ENCODE peak calls at places on chromosomes 4 and X, in eight cellular contexts. One of them, this sample, is unnamed.

GRCh38 chr4:164753873-164754488 is at the start of gene SMIM31:
- DNase-seq in activated T-cell treated with anti-CD3 and anti-CD28 coated beads, Interleukin-2, amount 50 U/mL, for 72 hours: no peak
- DNase-seq in EL: no peak
- DNase-seq in sciatic nerve: no peak
- DNase-seq in small intestine: peak; percentile 97
- DNase-seq in A172: no peak
- DNase-seq in ACHN: no peak
- DNase-seq in activated CD4-positive, alpha-beta T cell treated with anti-CD3 and anti-CD28 coated beads for 48 hours: no peak
- DNase-seq in this sample: no peak

GRCh38 chr4:186622788-186623464 is 67.6 kb upstream of the MTNR1A start:
- DNase-seq in sciatic nerve: no peak
- DNase-seq in ACHN: peak; percentile 21
- DNase-seq in EL: peak; percentile 80
- DNase-seq in small intestine: no peak
- DNase-seq in activated T-cell treated with anti-CD3 and anti-CD28 coated beads, Interleukin-2, amount 50 U/mL, for 72 hours: no peak
- DNase-seq in A172: peak; percentile 76
- DNase-seq in activated CD4-positive, alpha-beta T cell treated with anti-CD3 and anti-CD28 coated beads for 48 hours: no peak
- DNase-seq in this sample: no peak

GRCh38 chr4:184383497-184384055 is 90.8 kb downstream of the IRF2 start:
- DNase-seq in activated T-cell treated with anti-CD3 and anti-CD28 coated beads, Interleukin-2, amount 50 U/mL, for 72 hours: no peak
- DNase-seq in A172: peak; percentile 93
- DNase-seq in small intestine: peak; percentile 91
- DNase-seq in sciatic nerve: no peak
- DNase-seq in EL: peak; percentile 96
- DNase-seq in ACHN: peak; percentile 88
- DNase-seq in activated CD4-positive, alpha-beta T cell treated with anti-CD3 and anti-CD28 coated beads for 48 hours: no peak
- DNase-seq in this sample: peak; percentile 76

GRCh38 chr4:8534129-8534528 is 46.1 kb upstream of the GPR78 start:
- DNase-seq in ACHN: peak; percentile 11
- DNase-seq in A172: peak; percentile 79
- DNase-seq in sciatic nerve: no peak
- DNase-seq in small intestine: peak; percentile 56
- DNase-seq in EL: peak; percentile 41
- DNase-seq in activated T-cell treated with anti-CD3 and anti-CD28 coated beads, Interleukin-2, amount 50 U/mL, for 72 hours: no peak
- DNase-seq in activated CD4-positive, alpha-beta T cell treated with anti-CD3 and anti-CD28 coated beads for 48 hours: no peak
- DNase-seq in this sample: no peak

GRCh38 chr4:109562457-109563237 is 2.6 kb downstream of the MCUB start:
- DNase-seq in ACHN: no peak
- DNase-seq in sciatic nerve: no peak
- DNase-seq in activated T-cell treated with anti-CD3 and anti-CD28 coated beads, Interleukin-2, amount 50 U/mL, for 72 hours: peak; percentile 55
- DNase-seq in EL: no peak
- DNase-seq in small intestine: no peak
- DNase-seq in A172: no peak
- DNase-seq in activated CD4-positive, alpha-beta T cell treated with anti-CD3 and anti-CD28 coated beads for 48 hours: peak; percentile 36
- DNase-seq in this sample: no peak

GRCh38 chr4:25925486-25926201 is 11.6 kb downstream of the SMIM20 start:
- DNase-seq in EL: peak; percentile 23
- DNase-seq in sciatic nerve: no peak
- DNase-seq in ACHN: peak; percentile 33
- DNase-seq in activated CD4-positive, alpha-beta T cell treated with anti-CD3 and anti-CD28 coated beads for 48 hours: peak; percentile 58
- DNase-seq in small intestine: peak; percentile 79
- DNase-seq in activated T-cell treated with anti-CD3 and anti-CD28 coated beads, Interleukin-2, amount 50 U/mL, for 72 hours: peak; percentile 34
- DNase-seq in A172: no peak
- DNase-seq in this sample: no peak

GRCh38 chrX:150202641-150203248 is 160.4 kb upstream of the MAMLD1 start:
- DNase-seq in ACHN: no peak
- DNase-seq in EL: peak; percentile 56
- DNase-seq in A172: no peak
- DNase-seq in small intestine: no peak
- DNase-seq in activated CD4-positive, alpha-beta T cell treated with anti-CD3 and anti-CD28 coated beads for 48 hours: no peak
- DNase-seq in sciatic nerve: no peak
- DNase-seq in activated T-cell treated with anti-CD3 and anti-CD28 coated beads, Interleukin-2, amount 50 U/mL, for 72 hours: no peak
- DNase-seq in this sample: no peak

GRCh38 chr4:112860731-112861377 is 188.6 kb upstream of the ANK2 start:
- DNase-seq in ACHN: no peak
- DNase-seq in activated CD4-positive, alpha-beta T cell treated with anti-CD3 and anti-CD28 coated beads for 48 hours: no peak
- DNase-seq in A172: no peak
- DNase-seq in small intestine: no peak
- DNase-seq in activated T-cell treated with anti-CD3 and anti-CD28 coated beads, Interleukin-2, amount 50 U/mL, for 72 hours: no peak
- DNase-seq in sciatic nerve: no peak
- DNase-seq in EL: no peak
- DNase-seq in this sample: no peak

GRCh38 chr4:38752393-38752961 is 30.3 kb downstream of the TLR10 start:
- DNase-seq in activated T-cell treated with anti-CD3 and anti-CD28 coated beads, Interleukin-2, amount 50 U/mL, for 72 hours: no peak
- DNase-seq in EL: peak; percentile 54
- DNase-seq in sciatic nerve: no peak
- DNase-seq in A172: peak; percentile 28
- DNase-seq in small intestine: no peak
- DNase-seq in ACHN: peak; percentile 42
- DNase-seq in activated CD4-positive, alpha-beta T cell treated with anti-CD3 and anti-CD28 coated beads for 48 hours: no peak
- DNase-seq in this sample: peak; percentile 12

GRCh38 chr4:144589512-144589911 is 56.4 kb upstream of the HHIP start:
- DNase-seq in A172: no peak
- DNase-seq in ACHN: no peak
- DNase-seq in small intestine: no peak
- DNase-seq in sciatic nerve: no peak
- DNase-seq in activated T-cell treated with anti-CD3 and anti-CD28 coated beads, Interleukin-2, amount 50 U/mL, for 72 hours: no peak
- DNase-seq in EL: no peak
- DNase-seq in activated CD4-positive, alpha-beta T cell treated with anti-CD3 and anti-CD28 coated beads for 48 hours: no peak
- DNase-seq in this sample: no peak

GRCh38 chr4:101155368-101155767 is 192.0 kb downstream of the PPP3CA start:
- DNase-seq in A172: peak; percentile 38
- DNase-seq in sciatic nerve: no peak
- DNase-seq in small intestine: no peak
- DNase-seq in EL: peak; percentile 81
- DNase-seq in activated CD4-positive, alpha-beta T cell treated with anti-CD3 and anti-CD28 coated beads for 48 hours: no peak
- DNase-seq in activated T-cell treated with anti-CD3 and anti-CD28 coated beads, Interleukin-2, amount 50 U/mL, for 72 hours: no peak
- DNase-seq in ACHN: peak; percentile 22
- DNase-seq in this sample: no peak

GRCh38 chr4:145808021-145808650 is 128.2 kb downstream of the C4orf51 start:
- DNase-seq in ACHN: peak; percentile 86
- DNase-seq in small intestine: peak; percentile 19
- DNase-seq in activated CD4-positive, alpha-beta T cell treated with anti-CD3 and anti-CD28 coated beads for 48 hours: peak; percentile 57
- DNase-seq in activated T-cell treated with anti-CD3 and anti-CD28 coated beads, Interleukin-2, amount 50 U/mL, for 72 hours: peak; percentile 70
- DNase-seq in EL: peak; percentile 94
- DNase-seq in sciatic nerve: no peak
- DNase-seq in A172: peak; percentile 98
- DNase-seq in this sample: peak; percentile 88

GRCh38 chr4:140260227-140260626 is 106.2 kb upstream of the MAML3 start:
- DNase-seq in activated CD4-positive, alpha-beta T cell treated with anti-CD3 and anti-CD28 coated beads for 48 hours: no peak
- DNase-seq in A172: peak; percentile 69
- DNase-seq in small intestine: no peak
- DNase-seq in activated T-cell treated with anti-CD3 and anti-CD28 coated beads, Interleukin-2, amount 50 U/mL, for 72 hours: no peak
- DNase-seq in ACHN: peak; percentile 28
- DNase-seq in EL: peak; percentile 88
- DNase-seq in sciatic nerve: no peak
- DNase-seq in this sample: peak; percentile 73

GRCh38 chr4:48336471-48336870 is 4.9 kb upstream of the SLAIN2 start:
- DNase-seq in small intestine: no peak
- DNase-seq in ACHN: no peak
- DNase-seq in A172: no peak
- DNase-seq in sciatic nerve: no peak
- DNase-seq in EL: peak; percentile 46
- DNase-seq in activated T-cell treated with anti-CD3 and anti-CD28 coated beads, Interleukin-2, amount 50 U/mL, for 72 hours: no peak
- DNase-seq in activated CD4-positive, alpha-beta T cell treated with anti-CD3 and anti-CD28 coated beads for 48 hours: no peak
- DNase-seq in this sample: no peak

GRCh38 chr4:54971474-54971950 is 153.9 kb downstream of the KDR start:
- DNase-seq in EL: peak; percentile 56
- DNase-seq in ACHN: peak; percentile 47
- DNase-seq in small intestine: peak; percentile 49
- DNase-seq in activated CD4-positive, alpha-beta T cell treated with anti-CD3 and anti-CD28 coated beads for 48 hours: no peak
- DNase-seq in activated T-cell treated with anti-CD3 and anti-CD28 coated beads, Interleukin-2, amount 50 U/mL, for 72 hours: no peak
- DNase-seq in sciatic nerve: no peak
- DNase-seq in A172: peak; percentile 44
- DNase-seq in this sample: peak; percentile 55

GRCh38 chrX:29496636-29497180 is 718.7 kb upstream of the MAGEB2 start:
- DNase-seq in activated CD4-positive, alpha-beta T cell treated with anti-CD3 and anti-CD28 coated beads for 48 hours: no peak
- DNase-seq in small intestine: no peak
- DNase-seq in A172: no peak
- DNase-seq in activated T-cell treated with anti-CD3 and anti-CD28 coated beads, Interleukin-2, amount 50 U/mL, for 72 hours: no peak
- DNase-seq in ACHN: no peak
- DNase-seq in EL: no peak
- DNase-seq in sciatic nerve: no peak
- DNase-seq in this sample: no peak

GRCh38 chr4:85681194-85681803 is 206.3 kb downstream of the ARHGAP24 start:
- DNase-seq in sciatic nerve: peak; percentile 63
- DNase-seq in activated CD4-positive, alpha-beta T cell treated with anti-CD3 and anti-CD28 coated beads for 48 hours: no peak
- DNase-seq in A172: peak; percentile 60
- DNase-seq in activated T-cell treated with anti-CD3 and anti-CD28 coated beads, Interleukin-2, amount 50 U/mL, for 72 hours: no peak
- DNase-seq in ACHN: no peak
- DNase-seq in EL: peak; percentile 74
- DNase-seq in small intestine: peak; percentile 9
- DNase-seq in this sample: peak; percentile 24

GRCh38 chr4:86565641-86566040 is 28.5 kb upstream of the PTPN13 start:
- DNase-seq in small intestine: no peak
- DNase-seq in EL: no peak
- DNase-seq in A172: no peak
- DNase-seq in activated CD4-positive, alpha-beta T cell treated with anti-CD3 and anti-CD28 coated beads for 48 hours: no peak
- DNase-seq in ACHN: no peak
- DNase-seq in activated T-cell treated with anti-CD3 and anti-CD28 coated beads, Interleukin-2, amount 50 U/mL, for 72 hours: no peak
- DNase-seq in sciatic nerve: no peak
- DNase-seq in this sample: no peak

GRCh38 chrX:19772759-19773623 is 114.4 kb downstream of the SH3KBP1 start:
- DNase-seq in sciatic nerve: no peak
- DNase-seq in activated T-cell treated with anti-CD3 and anti-CD28 coated beads, Interleukin-2, amount 50 U/mL, for 72 hours: no peak
- DNase-seq in small intestine: no peak
- DNase-seq in EL: no peak
- DNase-seq in activated CD4-positive, alpha-beta T cell treated with anti-CD3 and anti-CD28 coated beads for 48 hours: no peak
- DNase-seq in A172: no peak
- DNase-seq in ACHN: no peak
- DNase-seq in this sample: no peak

GRCh38 chr4:153143527-153144348 is 60.5 kb upstream of the TRIM2 start:
- DNase-seq in EL: peak; percentile 70
- DNase-seq in ACHN: peak; percentile 69
- DNase-seq in small intestine: peak; percentile 86
- DNase-seq in activated T-cell treated with anti-CD3 and anti-CD28 coated beads, Interleukin-2, amount 50 U/mL, for 72 hours: no peak
- DNase-seq in A172: peak; percentile 41
- DNase-seq in sciatic nerve: no peak
- DNase-seq in activated CD4-positive, alpha-beta T cell treated with anti-CD3 and anti-CD28 coated beads for 48 hours: no peak
- DNase-seq in this sample: no peak

GRCh38 chr4:11367371-11367770 is 61.3 kb downstream of the HS3ST1 start:
- DNase-seq in ACHN: no peak
- DNase-seq in activated CD4-positive, alpha-beta T cell treated with anti-CD3 and anti-CD28 coated beads for 48 hours: no peak
- DNase-seq in small intestine: peak; percentile 5
- DNase-seq in activated T-cell treated with anti-CD3 and anti-CD28 coated beads, Interleukin-2, amount 50 U/mL, for 72 hours: no peak
- DNase-seq in sciatic nerve: peak; percentile 91
- DNase-seq in A172: no peak
- DNase-seq in EL: no peak
- DNase-seq in this sample: no peak

GRCh38 chr4:24164054-24164453 is 274.2 kb upstream of the PPARGC1A start:
- DNase-seq in ACHN: no peak
- DNase-seq in activated CD4-positive, alpha-beta T cell treated with anti-CD3 and anti-CD28 coated beads for 48 hours: no peak
- DNase-seq in small intestine: no peak
- DNase-seq in sciatic nerve: no peak
- DNase-seq in A172: peak; percentile 19
- DNase-seq in EL: no peak
- DNase-seq in activated T-cell treated with anti-CD3 and anti-CD28 coated beads, Interleukin-2, amount 50 U/mL, for 72 hours: no peak
- DNase-seq in this sample: no peak

GRCh38 chr4:31575504-31575903 is 855.3 kb downstream of the PCDH7 start:
- DNase-seq in ACHN: no peak
- DNase-seq in EL: no peak
- DNase-seq in A172: no peak
- DNase-seq in activated T-cell treated with anti-CD3 and anti-CD28 coated beads, Interleukin-2, amount 50 U/mL, for 72 hours: no peak
- DNase-seq in small intestine: no peak
- DNase-seq in sciatic nerve: no peak
- DNase-seq in activated CD4-positive, alpha-beta T cell treated with anti-CD3 and anti-CD28 coated beads for 48 hours: no peak
- DNase-seq in this sample: no peak

GRCh38 chrX:119512145-119512800 is 44.0 kb downstream of the SLC25A5 start:
- DNase-seq in sciatic nerve: peak; percentile 55
- DNase-seq in activated CD4-positive, alpha-beta T cell treated with anti-CD3 and anti-CD28 coated beads for 48 hours: peak; percentile 34
- DNase-seq in A172: peak; percentile 56
- DNase-seq in ACHN: peak; percentile 65
- DNase-seq in small intestine: peak; percentile 85
- DNase-seq in EL: peak; percentile 66
- DNase-seq in activated T-cell treated with anti-CD3 and anti-CD28 coated beads, Interleukin-2, amount 50 U/mL, for 72 hours: peak; percentile 30
- DNase-seq in this sample: no peak

GRCh38 chr4:11743236-11743635 is 314.5 kb upstream of the HS3ST1 start:
- DNase-seq in activated T-cell treated with anti-CD3 and anti-CD28 coated beads, Interleukin-2, amount 50 U/mL, for 72 hours: no peak
- DNase-seq in ACHN: no peak
- DNase-seq in EL: no peak
- DNase-seq in sciatic nerve: no peak
- DNase-seq in activated CD4-positive, alpha-beta T cell treated with anti-CD3 and anti-CD28 coated beads for 48 hours: no peak
- DNase-seq in small intestine: no peak
- DNase-seq in A172: no peak
- DNase-seq in this sample: no peak

GRCh38 chr4:149296503-149296902 is 519.1 kb downstream of the IQCM start:
- DNase-seq in A172: no peak
- DNase-seq in small intestine: no peak
- DNase-seq in ACHN: peak; percentile 14
- DNase-seq in sciatic nerve: no peak
- DNase-seq in activated T-cell treated with anti-CD3 and anti-CD28 coated beads, Interleukin-2, amount 50 U/mL, for 72 hours: no peak
- DNase-seq in activated CD4-positive, alpha-beta T cell treated with anti-CD3 and anti-CD28 coated beads for 48 hours: no peak
- DNase-seq in EL: no peak
- DNase-seq in this sample: no peak

GRCh38 chrX:21905209-21905735 is 35.2 kb upstream of the SMS start:
- DNase-seq in small intestine: no peak
- DNase-seq in A172: no peak
- DNase-seq in ACHN: no peak
- DNase-seq in activated T-cell treated with anti-CD3 and anti-CD28 coated beads, Interleukin-2, amount 50 U/mL, for 72 hours: no peak
- DNase-seq in sciatic nerve: no peak
- DNase-seq in EL: no peak
- DNase-seq in activated CD4-positive, alpha-beta T cell treated with anti-CD3 and anti-CD28 coated beads for 48 hours: no peak
- DNase-seq in this sample: no peak

GRCh38 chr4:16669036-16669435 is 229.4 kb downstream of the LDB2 start:
- DNase-seq in A172: no peak
- DNase-seq in activated T-cell treated with anti-CD3 and anti-CD28 coated beads, Interleukin-2, amount 50 U/mL, for 72 hours: no peak
- DNase-seq in ACHN: no peak
- DNase-seq in EL: peak; percentile 34
- DNase-seq in activated CD4-positive, alpha-beta T cell treated with anti-CD3 and anti-CD28 coated beads for 48 hours: no peak
- DNase-seq in sciatic nerve: peak; percentile 56
- DNase-seq in small intestine: no peak
- DNase-seq in this sample: no peak

GRCh38 chr4:19831644-19832285 is 419.9 kb upstream of the SLIT2 start:
- DNase-seq in A172: no peak
- DNase-seq in activated CD4-positive, alpha-beta T cell treated with anti-CD3 and anti-CD28 coated beads for 48 hours: no peak
- DNase-seq in activated T-cell treated with anti-CD3 and anti-CD28 coated beads, Interleukin-2, amount 50 U/mL, for 72 hours: no peak
- DNase-seq in small intestine: no peak
- DNase-seq in ACHN: no peak
- DNase-seq in sciatic nerve: no peak
- DNase-seq in EL: peak; percentile 50
- DNase-seq in this sample: no peak

GRCh38 chr4:93199492-93199891 is 629.1 kb upstream of the ATOH1 start:
- DNase-seq in small intestine: peak; percentile 53
- DNase-seq in A172: peak; percentile 51
- DNase-seq in EL: peak; percentile 2
- DNase-seq in sciatic nerve: no peak
- DNase-seq in activated CD4-positive, alpha-beta T cell treated with anti-CD3 and anti-CD28 coated beads for 48 hours: no peak
- DNase-seq in activated T-cell treated with anti-CD3 and anti-CD28 coated beads, Interleukin-2, amount 50 U/mL, for 72 hours: no peak
- DNase-seq in ACHN: peak; percentile 32
- DNase-seq in this sample: no peak

GRCh38 chr4:102684605-102685052 is 76.1 kb downstream of the MANBA start:
- DNase-seq in A172: peak; percentile 42
- DNase-seq in small intestine: no peak
- DNase-seq in activated T-cell treated with anti-CD3 and anti-CD28 coated beads, Interleukin-2, amount 50 U/mL, for 72 hours: no peak
- DNase-seq in activated CD4-positive, alpha-beta T cell treated with anti-CD3 and anti-CD28 coated beads for 48 hours: no peak
- DNase-seq in ACHN: peak; percentile 7
- DNase-seq in EL: peak; percentile 8
- DNase-seq in sciatic nerve: no peak
- DNase-seq in this sample: no peak